ENCODE peak calls at places on chromosomes 6 and 20, in nine cellular contexts. A, Q, R, W, H, L, I, P and S are unnamed samples.

GRCh38 chr20:37901667-37902503 is 1.0 kb upstream of the VSTM2L start:
- DNase-seq in A (peak), Q (no peak), R (no peak), W (no peak), H (peak), L (peak), I (no peak), P (peak), S (no peak)

GRCh38 chr6:63295553-63295952 is 24.2 kb downstream of the LGSN start:
- DNase-seq in A (no peak), Q (no peak), R (no peak), W (no peak), H (no peak), L (no peak), I (no peak), P (no peak), S (no peak)

GRCh38 chr6:149032599-149033405 is 284.7 kb upstream of the TAB2 start:
- DNase-seq in A (peak), Q (no peak), R (no peak), W (no peak), H (peak), L (no peak), I (no peak), P (no peak), S (peak)

GRCh38 chr20:32263398-32263954 is 14.0 kb upstream of the KIF3B start:
- DNase-seq in A (no peak), Q (no peak), R (no peak), W (no peak), H (no peak), L (no peak), I (no peak), P (no peak), S (no peak)

GRCh38 chr20:62405108-62405980 is 1.7 kb downstream of the CABLES2 start:
- DNase-seq in A (peak), Q (no peak), R (no peak), W (peak), H (peak), L (peak), I (no peak), P (no peak), S (no peak)

GRCh38 chr6:12051861-12052368 is 39.8 kb downstream of the HIVEP1 start:
- DNase-seq in A (peak), Q (no peak), R (no peak), W (no peak), H (no peak), L (no peak), I (no peak), P (no peak), S (peak)

GRCh38 chr6:24125980-24126379 is at the start of gene NRSN1:
- DNase-seq in A (no peak), Q (no peak), R (peak), W (no peak), H (no peak), L (peak), I (no peak), P (no peak), S (no peak)

GRCh38 chr6:1286972-1287600 is 24.8 kb upstream of the FOXQ1 start:
- DNase-seq in A (peak), Q (peak), R (no peak), W (no peak), H (peak), L (no peak), I (no peak), P (peak), S (no peak)

GRCh38 chr20:51379601-51380341 is 162.7 kb downstream of the NFATC2 start:
- DNase-seq in A (no peak), Q (no peak), R (no peak), W (no peak), H (no peak), L (no peak), I (no peak), P (no peak), S (no peak)

GRCh38 chr20:36686944-36687343 is 40.9 kb upstream of the SLA2 start:
- DNase-seq in A (no peak), Q (no peak), R (no peak), W (no peak), H (no peak), L (no peak), I (no peak), P (no peak), S (no peak)

GRCh38 chr6:28211840-28212509 is 13.1 kb upstream of the ZSCAN9 start:
- DNase-seq in A (no peak), Q (no peak), R (no peak), W (no peak), H (no peak), L (no peak), I (no peak), P (no peak), S (no peak)

GRCh38 chr20:22387452-22387851 is 196.9 kb downstream of the FOXA2 start:
- DNase-seq in A (no peak), Q (no peak), R (no peak), W (no peak), H (no peak), L (no peak), I (no peak), P (no peak), S (no peak)

GRCh38 chr6:125742433-125743120 is 6.9 kb upstream of the HEY2 start:
- DNase-seq in A (no peak), Q (no peak), R (no peak), W (no peak), H (no peak), L (no peak), I (no peak), P (no peak), S (no peak)

GRCh38 chr6:169118346-169118830 is 135.3 kb downstream of the THBS2 start:
- DNase-seq in A (no peak), Q (no peak), R (no peak), W (no peak), H (no peak), L (no peak), I (no peak), P (no peak), S (no peak)

GRCh38 chr20:15061955-15062354 is 724.5 kb upstream of the FLRT3 start:
- DNase-seq in A (no peak), Q (peak), R (no peak), W (no peak), H (no peak), L (no peak), I (no peak), P (no peak), S (no peak)

GRCh38 chr6:5481024-5481423 is 219.7 kb downstream of the FARS2 start:
- DNase-seq in A (no peak), Q (no peak), R (no peak), W (no peak), H (no peak), L (no peak), I (no peak), P (no peak), S (no peak)

GRCh38 chr6:134596191-134596590 is 278.3 kb upstream of the SGK1 start:
- DNase-seq in A (no peak), Q (no peak), R (no peak), W (no peak), H (no peak), L (no peak), I (no peak), P (no peak), S (no peak)

GRCh38 chr20:3679749-3680700 is 1.8 kb downstream of the ADAM33 start:
- DNase-seq in A (peak), Q (no peak), R (no peak), W (peak), H (peak), L (no peak), I (peak), P (no peak), S (peak)

GRCh38 chr6:56838965-56839364 is 115.9 kb upstream of the BEND6 start:
- DNase-seq in A (no peak), Q (no peak), R (no peak), W (no peak), H (no peak), L (no peak), I (no peak), P (no peak), S (no peak)

GRCh38 chr20:47133809-47134456 is 222.6 kb downstream of the ZMYND8 start:
- DNase-seq in A (peak), Q (no peak), R (no peak), W (no peak), H (peak), L (peak), I (no peak), P (no peak), S (no peak)

GRCh38 chr6:3904518-3904917 is 55.3 kb downstream of the FAM50B start:
- DNase-seq in A (no peak), Q (no peak), R (no peak), W (no peak), H (no peak), L (no peak), I (no peak), P (no peak), S (no peak)

GRCh38 chr20:47660983-47661711 is 124.1 kb downstream of the SULF2 start:
- DNase-seq in A (no peak), Q (no peak), R (no peak), W (no peak), H (no peak), L (no peak), I (no peak), P (no peak), S (no peak)

GRCh38 chr6:105495515-105495914 is 92.6 kb upstream of the PREP start:
- DNase-seq in A (no peak), Q (no peak), R (no peak), W (no peak), H (no peak), L (no peak), I (no peak), P (no peak), S (no peak)

GRCh38 chr20:57501461-57502330 is 23.2 kb downstream of the CTCFL start:
- DNase-seq in A (peak), Q (no peak), R (no peak), W (no peak), H (peak), L (peak), I (no peak), P (no peak), S (no peak)

GRCh38 chr6:36545767-36546663 is 1.3 kb downstream of the STK38 start:
- DNase-seq in A (peak), Q (no peak), R (no peak), W (no peak), H (peak), L (peak), I (no peak), P (no peak), S (no peak)

GRCh38 chr20:51463998-51464397 is 78.5 kb downstream of the NFATC2 start:
- DNase-seq in A (no peak), Q (no peak), R (no peak), W (no peak), H (no peak), L (no peak), I (no peak), P (no peak), S (no peak)

GRCh38 chr6:138957484-138957883 is 30.6 kb downstream of the REPS1 start:
- DNase-seq in A (peak), Q (no peak), R (no peak), W (no peak), H (no peak), L (no peak), I (no peak), P (no peak), S (no peak)

GRCh38 chr20:49674383-49675352 is 39.0 kb downstream of the B4GALT5 start:
- DNase-seq in A (peak), Q (peak), R (no peak), W (no peak), H (no peak), L (no peak), I (no peak), P (peak), S (no peak)
- TF ChIP-seq CTCF in A (no peak), Q (peak), R (no peak), W (no peak), H (no peak), L (no peak), I (no peak), P (peak), S (no peak)

GRCh38 chr6:46129301-46129633 is 522 bp upstream of the ENPP4 start:
- DNase-seq in A (no peak), Q (no peak), R (no peak), W (no peak), H (no peak), L (no peak), I (no peak), P (no peak), S (no peak)

GRCh38 chr6:46134216-46134615 is 4.4 kb downstream of the ENPP4 start:
- DNase-seq in A (no peak), Q (no peak), R (no peak), W (no peak), H (no peak), L (peak), I (no peak), P (no peak), S (no peak)

GRCh38 chr6:46128476-46128875 is 1.3 kb upstream of the ENPP4 start:
- DNase-seq in A (no peak), Q (no peak), R (no peak), W (no peak), H (no peak), L (no peak), I (no peak), P (no peak), S (no peak)

GRCh38 chr6:46129634-46130505 is at the start of gene ENPP4:
- DNase-seq in A (peak), Q (peak), R (peak), W (peak), H (peak), L (peak), I (peak), P (peak), S (no peak)

DNA sequence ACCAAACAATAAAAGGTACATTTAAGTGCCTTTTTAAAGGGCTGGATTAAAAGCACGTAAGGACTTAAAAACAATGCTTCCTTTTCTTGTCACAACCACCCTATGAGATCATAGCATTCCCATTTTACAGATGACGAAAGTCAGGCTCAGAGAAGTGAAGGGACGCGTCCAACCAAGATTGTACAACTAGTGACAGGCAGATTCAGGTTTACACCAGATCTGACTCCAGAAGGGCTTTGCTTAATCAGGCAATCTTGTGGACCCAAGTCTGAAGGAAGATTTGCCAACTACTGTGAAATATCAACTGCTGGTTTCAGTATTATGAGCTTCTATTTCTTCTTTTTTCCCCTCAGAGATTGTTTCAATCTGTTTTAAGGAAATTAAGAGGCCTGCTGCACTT is 876 bp downstream of the ENPP4 start:
- DNase-seq in A (no peak), Q (no peak), R (no peak), W (no peak), H (no peak), L (no peak), I (no peak), P (no peak), S (no peak)
- H3K4me3 ChIP-seq in A (no peak), Q (peak), R (no peak), W (peak), H (no peak), L (peak), I (peak), P (peak), S (no peak)

DNA sequence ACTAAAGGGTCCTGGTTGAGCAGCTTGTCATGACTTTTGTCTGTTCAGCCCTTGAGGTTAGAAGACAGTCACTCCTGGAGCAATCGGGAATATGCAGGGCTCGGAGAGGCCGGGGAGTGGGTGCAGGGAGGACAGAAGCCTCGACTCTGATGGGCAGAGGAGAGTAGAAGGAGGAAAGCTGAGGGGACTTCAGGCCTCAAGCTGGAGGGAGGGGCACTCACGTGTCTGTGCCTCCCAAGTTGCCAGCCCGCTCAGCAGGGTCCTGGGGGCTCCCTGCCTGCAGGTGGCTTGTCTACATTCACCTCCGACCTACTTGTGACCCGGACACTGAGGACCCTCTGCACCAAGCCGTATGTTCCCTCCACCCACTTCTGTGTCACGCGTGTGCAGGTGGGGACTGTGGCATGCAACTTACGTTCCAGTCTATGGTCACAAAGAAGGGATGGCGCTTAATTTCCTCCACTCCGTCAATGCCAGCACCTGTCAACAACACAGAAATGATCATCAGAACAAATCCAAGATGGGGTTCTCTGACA is 86.8 kb upstream of the MPC1 start:
- DNase-seq in A (no peak), Q (no peak), R (no peak), W (no peak), H (no peak), L (no peak), I (no peak), P (no peak), S (no peak)
- TF ChIP-seq CTCF in A (no peak), Q (no peak), R (no peak), W (no peak), H (no peak), L (no peak), I (no peak), P (no peak), S (no peak)

DNA sequence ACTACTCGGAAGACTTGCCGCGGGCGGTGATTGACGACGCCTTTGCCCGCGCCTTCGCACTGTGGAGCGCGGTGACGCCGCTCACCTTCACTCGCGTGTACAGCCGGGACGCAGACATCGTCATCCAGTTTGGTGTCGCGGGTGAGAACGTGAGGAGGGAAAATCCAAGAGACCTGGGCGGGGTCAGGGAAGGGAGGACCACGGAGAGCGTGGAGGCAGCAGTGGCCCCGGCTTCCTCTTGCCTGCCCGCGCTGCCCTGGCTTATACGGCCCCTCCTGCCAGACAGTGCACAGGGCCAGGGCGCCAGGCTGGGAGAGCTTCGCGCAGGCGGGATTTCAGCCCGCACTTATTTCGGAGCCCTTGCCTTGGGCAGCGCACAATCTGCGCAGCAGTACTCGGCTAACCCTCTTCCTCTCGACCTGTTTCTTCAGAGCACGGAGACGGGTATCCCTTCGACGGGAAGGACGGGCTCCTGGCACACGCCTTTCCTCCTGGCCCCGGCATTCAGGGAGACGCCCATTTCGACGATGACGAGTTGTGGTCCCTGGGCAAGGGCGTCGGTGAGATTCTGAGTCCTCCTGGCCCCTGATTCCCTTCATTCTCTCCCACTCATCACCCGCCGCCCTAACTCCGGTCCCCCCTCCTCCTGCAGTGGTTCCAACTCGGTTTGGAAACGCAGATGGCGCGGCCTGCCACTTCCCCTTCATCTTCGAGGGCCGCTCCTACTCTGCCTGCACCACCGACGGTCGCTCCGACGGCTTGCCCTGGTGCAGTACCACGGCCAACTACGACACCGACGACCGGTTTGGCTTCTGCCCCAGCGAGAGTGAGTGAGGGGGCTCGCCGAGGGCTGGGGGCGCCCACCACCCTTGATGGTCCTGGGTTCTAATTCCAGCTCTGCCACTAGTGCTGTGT is 2.0 kb downstream of the MMP9 start:
- DNase-seq in A (no peak), Q (no peak), R (no peak), W (no peak), H (no peak), L (no peak), I (no peak), P (no peak), S (no peak)
- H3K4me3 ChIP-seq in A (no peak), Q (no peak), R (no peak), W (no peak), H (no peak), L (no peak), I (peak), P (no peak), S (no peak)